ENCODE peak calls at places on chromosomes 5 and 9, in ten cellular contexts. K is omental fat pad, H is brain microvascular endothelial cell, F is cardiac muscle cell, J is OCI-LY7, A is left lung, I is BJ, T is epithelial cell of proximal tubule, W is RWPE1, C is endothelial cell. N is an unnamed sample.

GRCh38 chr5:134406390-134406789 is 5.3 kb downstream of the CDKN2AIPNL start:
- DNase-seq in T (no peak), A (no peak), F (no peak), K (no peak), W (no peak), C (no peak), J (no peak), H (no peak), I (no peak), N (no peak)

GRCh38 chr9:37923121-37923795 is 19.3 kb upstream of the SLC25A51 start:
- DNase-seq in C (no peak), T (no peak), K (no peak), I (no peak), H (no peak), W (no peak), A (peak), F (no peak), J (no peak), N (no peak)

GRCh38 chr5:42400474-42400873 is 22.8 kb upstream of the GHR start:
- DNase-seq in J (no peak), H (no peak), F (no peak), W (no peak), T (no peak), C (no peak), I (no peak), A (no peak), K (no peak), N (no peak)

GRCh38 chr5:154493274-154493673 is 15.2 kb upstream of the HAND1 start:
- DNase-seq in J (no peak), F (no peak), A (no peak), T (no peak), K (no peak), W (no peak), I (no peak), C (peak), H (no peak), N (no peak)

GRCh38 chr5:135007749-135008363 is 26.2 kb downstream of the PITX1 start:
- DNase-seq in C (no peak), F (no peak), I (no peak), W (no peak), H (no peak), T (no peak), A (peak), J (no peak), K (no peak), N (no peak)

GRCh38 chr9:1071730-1072129 is 21.6 kb downstream of the DMRT2 start:
- DNase-seq in C (no peak), W (no peak), H (no peak), F (no peak), T (no peak), A (no peak), J (no peak), K (no peak), I (no peak), N (no peak)

GRCh38 chr5:80254767-80255424 is 952 bp downstream of the SERINC5 start:
- DNase-seq in K (no peak), I (no peak), W (peak), H (peak), C (no peak), F (no peak), J (no peak), A (no peak), T (no peak), N (no peak)

GRCh38 chr5:23639326-23639725 is 131.9 kb downstream of the PRDM9 start:
- DNase-seq in I (no peak), K (no peak), W (no peak), J (no peak), A (no peak), H (no peak), C (no peak), F (no peak), T (no peak), N (no peak)

GRCh38 chr9:112489039-112489546 is 2.5 kb downstream of the KIAA1958 start:
- DNase-seq in J (no peak), W (no peak), K (no peak), F (peak), A (no peak), H (no peak), I (no peak), T (no peak), C (no peak), N (no peak)

GRCh38 chr9:15248596-15248995 is 58.4 kb downstream of the TTC39B start:
- DNase-seq in A (no peak), K (no peak), W (no peak), C (no peak), H (no peak), I (no peak), T (no peak), F (no peak), J (no peak), N (no peak)

GRCh38 chr5:112065818-112066217 is 308.8 kb upstream of the NREP start:
- DNase-seq in C (no peak), W (no peak), T (no peak), F (no peak), I (no peak), K (no peak), A (no peak), H (no peak), J (no peak), N (no peak)

GRCh38 chr5:57887851-57888621 is 405.4 kb upstream of the ACTBL2 start:
- DNase-seq in K (no peak), W (peak), T (peak), A (no peak), I (no peak), J (peak), F (peak), H (peak), C (peak), N (no peak)

GRCh38 chr5:140251527-140251973 is 51.4 kb downstream of the PFDN1 start:
- DNase-seq in H (peak), F (no peak), C (no peak), W (peak), K (no peak), A (no peak), I (peak), J (peak), T (peak), N (no peak)

GRCh38 chr5:67012241-67012640 is 184.4 kb downstream of the CD180 start:
- DNase-seq in H (no peak), C (no peak), A (no peak), F (no peak), W (peak), T (no peak), J (no peak), K (no peak), I (no peak), N (no peak)

GRCh38 chr5:92641031-92641962 is 939.7 kb downstream of the NR2F1-AS1 start:
- DNase-seq in T (peak), A (no peak), W (peak), F (peak), C (no peak), H (peak), J (no peak), K (no peak), I (no peak), N (no peak)

DNA sequence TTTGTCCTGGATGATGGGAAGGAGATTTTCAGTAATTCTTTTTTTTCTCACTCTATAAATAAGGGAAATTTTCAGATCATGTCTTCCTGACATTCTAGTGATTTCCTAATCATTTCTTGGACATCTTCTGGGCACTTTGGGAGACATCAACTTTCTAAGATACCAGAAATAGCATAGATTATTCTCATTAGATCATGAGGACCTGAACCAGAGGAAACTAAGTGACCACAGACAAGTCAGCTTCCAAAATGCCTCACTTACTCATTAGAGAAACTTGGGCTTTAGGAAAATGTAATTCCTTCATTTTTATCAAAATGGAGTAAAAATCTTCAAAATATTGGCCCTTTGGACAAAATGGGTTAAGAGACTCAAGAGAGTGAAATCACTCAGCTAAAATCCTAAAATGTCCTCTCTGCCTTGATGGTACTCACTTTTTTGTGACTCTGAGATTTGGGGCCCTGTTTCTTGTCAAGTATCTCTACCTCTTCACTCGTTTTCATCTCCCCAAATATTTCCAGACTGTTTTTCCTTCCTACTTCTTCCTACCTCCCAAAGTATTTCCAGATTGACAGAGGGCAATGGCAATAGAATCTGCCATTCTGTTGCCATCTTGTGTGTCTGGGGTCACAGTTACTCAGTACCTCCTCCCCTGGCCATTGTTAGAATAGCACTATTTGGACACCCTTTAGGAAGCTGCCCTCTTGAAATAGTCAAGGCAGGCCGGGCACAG is 194.5 kb downstream of the NR3C1 start:
- DNase-seq in A (no peak), C (no peak), J (peak), T (no peak), F (no peak), K (no peak), I (no peak), H (no peak), W (no peak), N (no peak)
- TF ChIP-seq CTCF in A (no peak), C (peak), J (peak), T (peak), F (peak), K (no peak), I (no peak), H (peak), W (no peak), N (no peak)

DNA sequence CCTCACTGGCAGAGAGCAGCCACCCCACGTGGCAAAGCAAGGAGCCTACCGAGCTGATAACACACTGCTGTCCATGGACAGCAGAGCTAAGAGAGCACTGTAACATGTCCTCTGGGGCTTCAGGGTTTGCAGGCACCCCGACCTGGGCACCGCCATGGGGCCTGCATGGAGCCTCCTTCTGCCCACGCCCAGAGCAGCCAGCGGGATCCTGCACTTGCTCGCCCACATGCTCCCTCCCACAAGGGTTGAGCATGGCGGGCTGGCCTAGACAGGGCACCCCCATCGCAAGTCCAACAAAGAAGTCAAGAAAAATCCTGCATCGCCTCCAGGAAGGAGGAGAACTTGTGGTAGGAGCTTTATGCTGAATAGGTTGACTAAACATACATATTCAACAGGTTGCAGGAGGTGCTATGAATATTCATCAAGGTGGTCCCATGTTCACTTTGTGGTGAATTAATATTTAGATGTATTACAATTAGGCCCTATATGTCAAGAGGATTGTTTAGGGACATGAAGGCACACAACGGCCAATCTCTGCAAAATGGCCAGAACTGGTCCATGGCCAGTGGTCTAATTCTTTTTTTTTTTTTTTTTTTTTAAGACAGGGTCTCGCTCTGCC is 3.8 kb upstream of the MIGA2 start:
- DNase-seq in F (no peak), I (no peak), K (no peak), C (no peak), H (no peak), J (no peak), T (no peak), W (no peak), A (no peak), N (no peak)
- TF ChIP-seq CTCF in F (no peak), I (no peak), K (no peak), C (no peak), H (no peak), J (no peak), T (no peak), W (no peak), A (no peak), N (no peak)

GRCh38 chr9:70079364-70080103 is 35.9 kb downstream of the MAMDC2 start:
- DNase-seq in I (no peak), F (no peak), J (no peak), T (no peak), A (no peak), W (no peak), K (no peak), H (no peak), C (no peak), N (no peak)
- TF ChIP-seq CTCF in I (no peak), F (no peak), J (no peak), T (no peak), A (no peak), W (no peak), K (no peak), H (no peak), C (no peak), N (no peak)

GRCh38 chr5:125117556-125117955 is 371.1 kb upstream of the ZNF608 start:
- DNase-seq in H (no peak), W (no peak), I (peak), K (no peak), F (no peak), J (no peak), A (no peak), T (no peak), C (no peak), N (no peak)
- TF ChIP-seq CTCF in H (no peak), W (no peak), I (no peak), K (no peak), F (no peak), J (no peak), A (no peak), T (no peak), C (no peak), N (no peak)

GRCh38 chr5:172064358-172064757 is 57.9 kb upstream of the FBXW11 start:
- DNase-seq in K (no peak), H (no peak), J (no peak), C (no peak), A (no peak), F (no peak), W (no peak), T (no peak), I (no peak), N (peak)

GRCh38 chr5:172055421-172055820 is 49.0 kb upstream of the FBXW11 start:
- DNase-seq in J (no peak), K (no peak), C (no peak), W (no peak), I (no peak), A (no peak), H (no peak), T (no peak), F (no peak), N (no peak)

GRCh38 chr5:172055996-172056395 is 49.6 kb upstream of the FBXW11 start:
- DNase-seq in I (no peak), C (no peak), W (no peak), H (no peak), F (no peak), K (no peak), A (no peak), T (no peak), J (no peak), N (no peak)

GRCh38 chr5:172058088-172058487 is 51.6 kb upstream of the FBXW11 start:
- DNase-seq in K (no peak), C (no peak), F (no peak), T (no peak), I (no peak), J (no peak), H (no peak), A (no peak), W (no peak), N (no peak)

DNA sequence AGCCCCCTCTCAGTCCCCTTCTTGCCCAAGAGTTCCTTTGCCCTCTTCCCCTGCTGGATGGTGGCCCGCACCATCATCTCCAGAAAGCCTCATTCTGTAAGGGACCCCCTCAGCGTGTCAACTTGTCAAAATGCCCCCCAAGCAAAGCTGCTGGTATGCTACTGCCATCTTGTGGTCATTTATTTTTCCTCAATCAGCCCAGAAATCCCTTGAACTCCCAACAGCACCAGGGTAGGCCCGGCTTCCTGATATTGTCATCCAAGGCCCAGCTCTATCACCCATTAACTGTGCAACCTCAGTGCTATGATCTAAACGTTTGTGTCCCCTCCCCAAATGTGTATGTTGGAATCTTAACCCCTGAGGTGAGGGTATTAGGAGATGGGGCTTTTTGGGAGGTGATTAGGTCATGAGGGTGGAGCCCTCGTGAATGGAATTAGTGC is 53.2 kb upstream of the FBXW11 start:
- DNase-seq in I (no peak), J (peak), H (no peak), W (peak), K (no peak), A (no peak), T (no peak), C (peak), F (no peak), N (no peak)
- TF ChIP-seq CTCF in I (peak), J (peak), H (peak), W (peak), K (no peak), A (peak), T (peak), C (peak), F (peak), N (no peak)

GRCh38 chr5:102554092-102554491 is 55.3 kb upstream of the SLCO6A1 start:
- DNase-seq in F (no peak), I (no peak), W (no peak), K (no peak), J (no peak), C (no peak), T (peak), A (no peak), H (no peak), N (no peak)

GRCh38 chr5:102554728-102555127 is 55.9 kb upstream of the SLCO6A1 start:
- DNase-seq in H (no peak), C (no peak), K (no peak), J (peak), I (no peak), A (no peak), T (no peak), W (peak), F (peak), N (no peak)
- TF ChIP-seq CTCF in H (peak), C (no peak), K (no peak), J (peak), I (no peak), A (no peak), T (peak), W (no peak), F (peak), N (no peak)

DNA sequence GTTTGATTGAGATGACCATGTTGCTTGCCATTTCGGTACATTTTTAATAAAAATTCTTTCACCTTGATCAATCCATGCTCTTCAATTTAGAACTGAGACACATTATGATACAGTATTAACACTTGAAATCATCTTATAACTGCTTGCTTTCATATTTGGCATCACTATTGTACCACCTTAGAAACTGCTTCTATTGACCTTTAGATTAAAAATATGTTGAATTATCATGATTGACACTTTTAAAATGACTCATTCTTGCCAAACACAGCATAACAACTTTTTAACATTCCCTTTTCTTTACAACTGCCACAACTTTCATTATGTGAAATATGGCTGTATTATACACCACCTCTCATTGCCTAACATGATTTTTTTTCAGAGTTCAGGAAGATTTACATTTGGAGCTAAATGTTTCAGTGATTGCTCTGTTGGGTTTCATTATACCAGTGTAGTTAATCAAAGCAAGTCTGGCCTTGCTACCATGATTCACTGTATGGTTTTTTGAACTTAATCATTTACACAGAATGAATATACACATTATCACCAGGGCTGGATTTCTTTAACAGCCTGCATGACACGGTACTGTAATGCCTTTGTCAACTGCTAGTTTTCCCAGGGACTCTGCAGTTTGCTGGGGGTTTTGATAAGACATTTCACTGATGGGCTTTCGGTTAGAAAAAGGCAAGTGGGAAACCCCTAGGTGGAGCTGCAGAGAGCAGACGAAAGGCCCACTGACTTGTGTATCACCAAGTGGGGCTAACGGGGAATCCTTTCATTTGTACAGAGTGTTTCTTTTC is 93.6 kb upstream of the TLE4 start:
- DNase-seq in H (peak), A (no peak), F (peak), C (peak), I (no peak), W (peak), J (peak), T (no peak), K (no peak), N (peak)
- TF ChIP-seq CTCF in H (peak), A (no peak), F (peak), C (no peak), I (peak), W (peak), J (peak), T (peak), K (no peak), N (peak)